ENCODE peak calls at places on chromosomes 7 and 10, in four cellular contexts. P is neuronal stem cell, I is IMR-90, W is mesenchymal stem cell. K is an unnamed sample.

GRCh38 chr7:918118-918425 is 36.4 kb downstream of the ADAP1 start:
- DNase-seq in P (no peak), W (no peak), I (no peak), K (no peak)

GRCh38 chr10:23432161-23432560 is 6.7 kb upstream of the OTUD1 start:
- DNase-seq in W (no peak), I (no peak), P (no peak), K (no peak)

GRCh38 chr10:76786673-76787072 is 850.9 kb downstream of the KCNMA1 start:
- DNase-seq in I (no peak), P (no peak), W (no peak), K (no peak)

GRCh38 chr7:69476416-69476815 is 121.9 kb upstream of the AUTS2 start:
- DNase-seq in P (no peak), I (no peak), W (no peak), K (no peak)

GRCh38 chr7:132102426-132102825 is 473.8 kb downstream of the PLXNA4 start:
- DNase-seq in I (no peak), P (no peak), W (no peak), K (no peak)

GRCh38 chr10:94219829-94220228 is 142.9 kb downstream of the NOC3L start:
- DNase-seq in P (no peak), W (no peak), I (peak), K (no peak)

GRCh38 chr7:2929321-2930201 is 85.5 kb upstream of the GNA12 start:
- DNase-seq in W (no peak), P (no peak), I (no peak), K (peak)

GRCh38 chr7:13745530-13745929 is 243.9 kb downstream of the ETV1 start:
- DNase-seq in I (no peak), W (no peak), P (no peak), K (no peak)

GRCh38 chr10:72137583-72137982 is 49.2 kb upstream of the SPOCK2 start:
- DNase-seq in P (no peak), I (no peak), W (no peak), K (no peak)

GRCh38 chr10:109922976-109923921 is at the start of gene XPNPEP1:
- DNase-seq in W (peak), P (peak), I (peak), K (peak)

GRCh38 chr7:9204571-9204970 is 771.2 kb downstream of the NXPH1 start:
- DNase-seq in I (no peak), W (peak), P (no peak), K (no peak)

GRCh38 chr10:70232155-70232858 is 922 bp downstream of the PPA1 start:
- DNase-seq in W (peak), P (peak), I (peak), K (no peak)

GRCh38 chr10:127452568-127452967 is 96.5 kb upstream of the NPS start:
- DNase-seq in W (no peak), P (no peak), I (no peak), K (no peak)

GRCh38 chr7:75712517-75713361 is 26.0 kb downstream of the HIP1 start:
- DNase-seq in W (no peak), I (no peak), P (no peak), K (peak)

GRCh38 chr7:36154255-36155212 is 1.5 kb downstream of the EEPD1 start:
- DNase-seq in W (no peak), P (no peak), I (no peak), K (no peak)

GRCh38 chr7:85341121-85341520 is 154.3 kb upstream of the SEMA3D start:
- DNase-seq in P (no peak), I (no peak), W (no peak), K (no peak)

GRCh38 chr7:31114593-31115343 is 62.7 kb downstream of the ADCYAP1R1 start:
- DNase-seq in P (peak), I (peak), W (peak), K (no peak)

GRCh38 chr10:71268247-71268691 is 50.8 kb upstream of the SLC29A3 start:
- DNase-seq in I (peak), P (no peak), W (peak), K (peak)

GRCh38 chr10:516766-517165 is 172.7 kb downstream of the DIP2C start:
- DNase-seq in W (no peak), I (no peak), P (no peak), K (no peak)

GRCh38 chr7:148868378-148868674 is 15.8 kb downstream of the EZH2 start:
- DNase-seq in W (no peak), P (no peak), I (no peak), K (no peak)

GRCh38 chr7:138001529-138002095 is at the start of gene CREB3L2:
- DNase-seq in W (peak), P (no peak), I (peak), K (peak)

GRCh38 chr10:61139230-61139928 is 195.4 kb upstream of the RHOBTB1 start:
- DNase-seq in W (no peak), P (no peak), I (no peak), K (no peak)

GRCh38 chr10:14971867-14972448 is 12.8 kb downstream of the MEIG1 start:
- DNase-seq in P (no peak), I (no peak), W (peak), K (peak)

GRCh38 chr10:87850742-87851205 is 12.6 kb downstream of the KLLN start:
- DNase-seq in I (peak), W (peak), P (peak), K (peak)

GRCh38 chr10:110207805-110208613 is 604 bp downstream of the MXI1 start:
- DNase-seq in W (peak), I (peak), P (peak), K (peak)

GRCh38 chr10:17454181-17454800 is at the start of gene ST8SIA6:
- DNase-seq in I (peak), P (peak), W (peak), K (peak)

GRCh38 chr7:91800389-91800788 is 80.1 kb downstream of the MTERF1 start:
- DNase-seq in P (no peak), W (no peak), I (no peak), K (no peak)

GRCh38 chr7:145219461-145219860 is 383.6 kb upstream of the TPK1 start:
- DNase-seq in W (no peak), I (no peak), P (no peak), K (no peak)

GRCh38 chr10:3783721-3784432 is 1.1 kb downstream of the KLF6 start:
- DNase-seq in W (peak), I (peak), P (peak), K (peak)

GRCh38 chr10:47449102-47449978 is 34.6 kb downstream of the ANXA8 start:
- DNase-seq in I (no peak), W (no peak), P (no peak), K (peak)

GRCh38 chr7:133746305-133746704 is 380.8 kb upstream of the LRGUK start:
- DNase-seq in P (no peak), I (no peak), W (no peak), K (no peak)

GRCh38 chr10:28570598-28570997 is 37.7 kb downstream of the WAC start:
- DNase-seq in P (no peak), I (no peak), W (no peak), K (no peak)
- H3K4ac ChIP-seq in P (no peak), I (no peak), W (no peak), K (no peak)

GRCh38 chr7:106420210-106420609 is 135.4 kb upstream of the NAMPT start:
- DNase-seq in I (no peak), W (no peak), P (no peak), K (no peak)

GRCh38 chr7:106419455-106420182 is 134.8 kb upstream of the NAMPT start:
- DNase-seq in W (peak), I (no peak), P (no peak), K (no peak)

GRCh38 chr7:106421181-106421762 is 136.5 kb upstream of the NAMPT start:
- DNase-seq in W (peak), I (peak), P (no peak), K (no peak)

GRCh38 chr7:106418526-106418925 is 133.7 kb upstream of the NAMPT start:
- DNase-seq in P (no peak), W (peak), I (peak), K (no peak)

GRCh38 chr7:106420741-106421140 is 136.0 kb upstream of the NAMPT start:
- DNase-seq in P (no peak), I (no peak), W (no peak), K (no peak)
- H2AFZ ChIP-seq in P (no peak), I (peak), W (no peak), K (no peak)

DNA sequence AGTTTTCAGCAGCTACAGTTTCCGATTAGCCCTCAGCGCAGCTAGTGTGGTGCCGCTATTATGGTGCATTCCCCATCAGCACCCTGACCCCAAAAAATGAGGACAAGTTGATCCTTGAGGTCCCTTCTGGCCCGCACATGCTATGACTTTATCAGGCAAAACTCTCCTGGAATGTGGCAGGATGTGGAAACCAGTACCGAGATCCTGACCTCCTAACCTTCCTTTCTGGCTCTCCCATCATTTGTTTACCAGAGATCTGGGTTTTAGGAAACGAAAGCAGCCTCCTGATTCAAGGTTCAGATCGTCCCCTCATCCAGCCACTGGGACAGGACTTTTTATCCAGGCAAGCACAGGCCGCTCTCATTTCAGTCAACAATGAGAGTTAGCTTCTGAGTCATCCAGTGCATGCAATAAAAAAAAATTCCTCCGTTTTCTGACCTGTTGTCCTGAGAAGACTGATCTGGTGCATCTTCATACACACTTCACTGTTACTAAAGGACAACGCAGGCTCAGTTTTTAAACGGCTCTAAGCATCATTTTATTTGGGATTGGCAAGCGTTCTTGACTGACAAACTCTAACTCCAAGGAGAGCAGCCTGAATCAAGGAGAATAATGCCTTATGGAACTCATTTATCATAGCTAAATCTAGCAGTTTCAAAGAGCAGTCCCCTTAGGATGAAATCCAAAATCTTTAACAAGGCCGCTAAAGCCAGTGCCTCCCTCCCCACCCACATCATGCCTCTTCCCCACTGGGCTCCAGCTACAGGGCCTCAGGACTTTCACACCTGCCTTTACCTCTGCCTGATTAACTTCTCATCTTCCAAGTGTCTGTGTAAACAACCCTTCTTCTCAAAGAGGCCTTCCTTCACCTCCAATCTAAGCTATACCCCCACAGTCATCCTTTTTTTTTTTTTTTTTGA is 17.1 kb downstream of the PDLIM1 start:
- DNase-seq in W (peak), P (no peak), I (peak), K (no peak)
- H3K4ac ChIP-seq in W (no peak), P (no peak), I (peak), K (no peak)

GRCh38 chr10:48759113-48759901 is 74.6 kb downstream of the WDFY4 start:
- DNase-seq in I (no peak), W (no peak), P (no peak), K (no peak)
- H2AFZ ChIP-seq in I (no peak), W (no peak), P (no peak), K (no peak)